ENCODE peak calls at places on chromosomes 3 and 15, in four cellular contexts. One of them, this sample, is unnamed.

GRCh38 chr15:62711691-62712454 is 330.7 kb upstream of the TPM1 start:
- DNase-seq in IMR-90: peak; percentile 51
- DNase-seq in nephron progenitor cell: no peak
- DNase-seq in mucosa of descending colon: no peak
- DNase-seq in this sample: peak; percentile 10

GRCh38 chr3:182989566-182989965 is 9.2 kb upstream of the DCUN1D1 start:
- DNase-seq in mucosa of descending colon: no peak
- DNase-seq in IMR-90: no peak
- DNase-seq in nephron progenitor cell: no peak
- DNase-seq in this sample: no peak

GRCh38 chr15:39345176-39345575 is 235.7 kb upstream of the THBS1 start:
- DNase-seq in mucosa of descending colon: no peak
- DNase-seq in IMR-90: no peak
- DNase-seq in nephron progenitor cell: no peak
- DNase-seq in this sample: peak; percentile 22

GRCh38 chr3:66472313-66473134 is 28.3 kb downstream of the LRIG1 start:
- DNase-seq in IMR-90: peak; percentile 88
- DNase-seq in mucosa of descending colon: no peak
- DNase-seq in nephron progenitor cell: no peak
- DNase-seq in this sample: peak; percentile 75

GRCh38 chr3:58528629-58529028 is 8.4 kb downstream of the ACOX2 start:
- DNase-seq in IMR-90: peak; percentile 58
- DNase-seq in nephron progenitor cell: no peak
- DNase-seq in mucosa of descending colon: no peak
- DNase-seq in this sample: peak; percentile 15

GRCh38 chr3:13274125-13274873 is 145.8 kb downstream of the NUP210 start:
- DNase-seq in mucosa of descending colon: no peak
- DNase-seq in nephron progenitor cell: no peak
- DNase-seq in IMR-90: no peak
- DNase-seq in this sample: no peak

GRCh38 chr3:19147905-19148767 is at the start of gene KCNH8:
- DNase-seq in mucosa of descending colon: peak; percentile 62
- DNase-seq in IMR-90: no peak
- DNase-seq in nephron progenitor cell: peak; percentile 64
- DNase-seq in this sample: no peak

GRCh38 chr15:60396560-60396963 is 1.2 kb downstream of the ANXA2 start:
- DNase-seq in IMR-90: no peak
- DNase-seq in nephron progenitor cell: no peak
- DNase-seq in mucosa of descending colon: no peak
- DNase-seq in this sample: no peak

GRCh38 chr3:93843981-93844380 is 129.7 kb downstream of the PROS1 start:
- DNase-seq in nephron progenitor cell: no peak
- DNase-seq in mucosa of descending colon: no peak
- DNase-seq in IMR-90: peak; percentile 76
- DNase-seq in this sample: peak; percentile 83

GRCh38 chr3:5004319-5005152 is 25.3 kb downstream of the BHLHE40 start:
- DNase-seq in IMR-90: no peak
- DNase-seq in nephron progenitor cell: no peak
- DNase-seq in mucosa of descending colon: no peak
- DNase-seq in this sample: no peak

GRCh38 chr3:146067048-146067447 is 93.9 kb downstream of the PLOD2 start:
- DNase-seq in IMR-90: peak; percentile 90
- DNase-seq in nephron progenitor cell: no peak
- DNase-seq in mucosa of descending colon: no peak
- DNase-seq in this sample: peak; percentile 69

DNA sequence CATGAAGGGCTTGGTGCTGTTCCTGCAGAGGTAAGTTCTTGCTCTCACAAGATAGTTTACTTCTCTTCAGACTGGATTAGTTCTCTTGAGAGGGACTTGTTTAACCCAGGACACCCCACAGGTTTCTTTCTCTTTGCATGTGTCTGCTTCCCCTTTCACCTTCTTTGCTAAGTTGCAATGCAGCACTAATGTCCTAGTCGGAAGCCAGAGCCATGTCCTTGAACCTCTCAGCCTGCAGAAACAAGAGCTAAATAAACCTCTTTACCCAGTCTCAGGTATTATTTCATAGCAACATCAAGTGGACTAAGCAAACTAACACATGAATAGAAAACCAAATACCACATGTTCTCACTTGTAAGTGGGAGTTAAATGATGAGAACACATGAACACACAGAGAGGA is 915.2 kb downstream of the NSUN3 start:
- DNase-seq in nephron progenitor cell: no peak
- DNase-seq in mucosa of descending colon: no peak
- DNase-seq in IMR-90: no peak
- DNase-seq in this sample: no peak
- TF ChIP-seq CTCF in nephron progenitor cell: no peak
- TF ChIP-seq CTCF in mucosa of descending colon: no peak
- TF ChIP-seq CTCF in IMR-90: no peak
- TF ChIP-seq CTCF in this sample: no peak

DNA sequence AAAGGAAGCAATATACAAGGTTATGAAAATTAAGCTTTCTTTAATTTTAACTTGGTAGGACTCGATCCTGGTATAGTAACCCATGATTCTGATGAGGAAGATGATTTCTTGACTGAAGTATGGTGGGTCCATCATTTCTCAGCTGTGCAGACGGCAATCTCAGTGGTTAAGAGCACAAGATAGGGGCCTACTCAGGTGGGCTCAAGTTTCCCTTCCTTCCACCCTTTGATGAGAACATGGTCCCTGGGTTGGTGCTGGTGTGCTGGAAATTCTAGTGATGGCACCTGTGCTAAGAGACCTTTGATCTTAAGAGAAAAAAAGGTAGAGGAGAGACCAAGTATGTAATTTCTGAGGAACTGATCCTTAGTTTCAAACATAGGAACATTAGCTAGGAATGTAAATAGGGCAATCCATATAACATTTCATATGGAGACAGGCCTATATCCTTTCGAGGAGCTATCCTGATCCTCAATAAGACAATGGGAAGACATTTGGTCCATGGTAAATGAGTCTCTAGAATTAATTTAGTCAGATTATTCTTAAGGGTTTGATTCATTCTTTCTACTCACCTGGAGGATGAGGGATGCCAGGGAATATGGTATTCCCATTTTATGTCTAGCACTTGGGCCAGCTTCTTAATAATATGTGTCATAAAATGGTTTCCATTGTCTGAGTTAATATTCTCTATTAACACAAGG is 104.5 kb upstream of the NECTIN3 start:
- DNase-seq in nephron progenitor cell: no peak
- DNase-seq in IMR-90: no peak
- DNase-seq in mucosa of descending colon: no peak
- DNase-seq in this sample: no peak
- TF ChIP-seq CTCF in nephron progenitor cell: no peak
- TF ChIP-seq CTCF in IMR-90: no peak
- TF ChIP-seq CTCF in mucosa of descending colon: no peak
- TF ChIP-seq CTCF in this sample: no peak

GRCh38 chr3:171099911-171100310 is 73.4 kb upstream of the SLC2A2 start:
- DNase-seq in mucosa of descending colon: no peak
- DNase-seq in IMR-90: no peak
- DNase-seq in nephron progenitor cell: no peak
- DNase-seq in this sample: no peak
- TF ChIP-seq CTCF in mucosa of descending colon: no peak
- TF ChIP-seq CTCF in IMR-90: no peak
- TF ChIP-seq CTCF in nephron progenitor cell: no peak
- TF ChIP-seq CTCF in this sample: no peak

DNA sequence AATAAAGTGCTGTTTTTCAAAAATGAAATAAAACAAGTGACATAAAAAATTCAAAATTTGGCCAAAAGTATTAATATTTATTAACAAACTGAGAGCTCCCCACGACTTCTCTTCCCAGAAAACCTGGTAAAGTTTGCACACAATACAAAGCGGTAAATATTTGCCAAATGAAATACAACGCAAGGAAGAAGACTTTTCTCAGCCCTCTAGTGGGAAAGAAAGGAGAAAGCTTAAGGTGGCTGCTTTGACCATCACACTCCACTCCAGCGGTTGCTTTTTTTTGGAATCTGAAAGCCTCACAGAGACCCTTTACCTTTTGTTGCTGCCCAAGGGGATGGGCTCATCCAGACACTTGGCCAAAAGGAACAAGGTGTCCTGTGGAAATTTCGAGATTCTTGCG is 1.1 kb upstream of the GK5 start:
- DNase-seq in mucosa of descending colon: no peak
- DNase-seq in IMR-90: no peak
- DNase-seq in nephron progenitor cell: no peak
- DNase-seq in this sample: no peak
- TF ChIP-seq CTCF in mucosa of descending colon: no peak
- TF ChIP-seq CTCF in IMR-90: peak; percentile 8
- TF ChIP-seq CTCF in nephron progenitor cell: no peak
- TF ChIP-seq CTCF in this sample: peak; percentile 42

GRCh38 chr3:186067360-186068242 is 41.3 kb downstream of the ETV5 start:
- DNase-seq in mucosa of descending colon: no peak
- DNase-seq in IMR-90: no peak
- DNase-seq in nephron progenitor cell: no peak
- DNase-seq in this sample: no peak
- TF ChIP-seq CTCF in mucosa of descending colon: no peak
- TF ChIP-seq CTCF in IMR-90: no peak
- TF ChIP-seq CTCF in nephron progenitor cell: no peak
- TF ChIP-seq CTCF in this sample: no peak